ENCODE peak calls at places on chromosomes 16 and 17, in seven cellular contexts. P, Q, D, Z, L, F and T are unnamed samples.
A peak's percentile ranks its signal among the peaks of the same experiment; 100 is the strongest.

GRCh38 chr17:48547839-48548686 is 3.2 kb upstream of the HOXB2 start:
- DNase-seq in F (no peak), Q (no peak), D (no peak), P (no peak), Z (no peak), L (peak; percentile 51), T (no peak)

GRCh38 chr17:39753514-39754160 is 15.9 kb downstream of the GRB7 start:
- DNase-seq in F (no peak), D (peak; percentile 55), P (no peak), Z (peak; percentile 66), Q (no peak), L (peak; percentile 78), T (peak; percentile 64)

GRCh38 chr16:29834079-29834478 is 13.8 kb downstream of the MVP start:
- DNase-seq in F (no peak), L (no peak), P (no peak), Q (no peak), D (no peak), Z (no peak), T (no peak)

GRCh38 chr17:7228920-7229319 is 5.4 kb downstream of the DVL2 start:
- DNase-seq in D (no peak), Q (no peak), Z (no peak), F (no peak), L (no peak), P (no peak), T (no peak)

GRCh38 chr16:3013491-3013951 is 798 bp downstream of the CLDN9 start:
- DNase-seq in Q (no peak), P (no peak), F (no peak), L (no peak), Z (no peak), D (no peak), T (no peak)

GRCh38 chr16:59108374-59108773 is 374.3 kb upstream of the GOT2 start:
- DNase-seq in Q (no peak), D (no peak), L (no peak), F (no peak), P (no peak), Z (no peak), T (no peak)

GRCh38 chr17:30238387-30239088 is 3.0 kb upstream of the SLC6A4 start:
- DNase-seq in Q (no peak), D (no peak), L (no peak), F (no peak), P (no peak), Z (no peak), T (no peak)

GRCh38 chr16:58127033-58127556 is 2.1 kb downstream of the CFAP20 start:
- DNase-seq in L (no peak), Q (no peak), P (no peak), F (no peak), D (no peak), Z (no peak), T (no peak)

GRCh38 chr17:39125143-39125875 is 26.1 kb downstream of the PLXDC1 start:
- DNase-seq in L (no peak), Z (no peak), P (no peak), D (no peak), Q (no peak), F (no peak), T (no peak)

GRCh38 chr17:8123695-8124349 is at the start of gene HES7:
- DNase-seq in L (no peak), P (no peak), F (no peak), Q (no peak), Z (peak; percentile 33), D (peak; percentile 39), T (no peak)

GRCh38 chr16:53291757-53292392 is 142.4 kb upstream of the RBL2 start:
- DNase-seq in P (no peak), F (no peak), Z (no peak), Q (no peak), L (no peak), D (no peak), T (no peak)

GRCh38 chr16:35198223-35199199 is 1739.1 kb downstream of the TP53TG3F start:
- DNase-seq in Z (no peak), D (no peak), L (no peak), P (no peak), Q (no peak), F (no peak), T (no peak)

GRCh38 chr16:57648590-57649442 is 19.3 kb upstream of the ADGRG3 start:
- DNase-seq in Q (peak; percentile 69), Z (peak; percentile 70), D (peak; percentile 77), F (peak; percentile 69), P (peak; percentile 93), L (peak; percentile 69), T (peak; percentile 72)

GRCh38 chr17:78383725-78384471 is 5.4 kb downstream of the PGS1 start:
- DNase-seq in F (peak; percentile 85), L (peak; percentile 74), D (peak; percentile 52), Q (peak; percentile 68), P (no peak), Z (peak; percentile 70), T (peak; percentile 68)

GRCh38 chr16:65353183-65353582 is 231.3 kb upstream of the CDH11 start:
- DNase-seq in L (no peak), D (no peak), P (no peak), Q (no peak), F (no peak), Z (no peak), T (no peak)

GRCh38 chr16:68229431-68230175 is 6.3 kb downstream of the ESRP2 start:
- DNase-seq in Z (peak; percentile 29), F (no peak), Q (peak; percentile 51), P (peak; percentile 58), D (no peak), L (peak; percentile 18), T (no peak)

GRCh38 chr17:4617090-4617489 is 24.4 kb downstream of the ALOX15 start:
- DNase-seq in P (no peak), D (no peak), Z (no peak), Q (no peak), F (no peak), L (no peak), T (no peak)

GRCh38 chr17:1735418-1735817 is 7.3 kb upstream of the SERPINF2 start:
- DNase-seq in Q (no peak), L (no peak), F (no peak), P (no peak), Z (no peak), D (no peak), T (no peak)

GRCh38 chr17:6366144-6366755 is 68.7 kb downstream of the AIPL1 start:
- DNase-seq in P (no peak), Z (no peak), L (no peak), Q (no peak), D (no peak), F (no peak), T (no peak)

GRCh38 chr17:72789711-72790110 is 302.8 kb downstream of the SLC39A11 start:
- DNase-seq in F (no peak), Z (no peak), L (no peak), P (no peak), Q (no peak), D (no peak), T (no peak)

GRCh38 chr17:80696456-80696855 is 151.8 kb downstream of the RPTOR start:
- DNase-seq in D (no peak), Z (no peak), F (no peak), P (no peak), L (no peak), Q (no peak), T (no peak)

GRCh38 chr17:39200957-39201510 is 951 bp downstream of the RPL19 start:
- DNase-seq in Z (no peak), L (no peak), F (no peak), P (no peak), Q (no peak), D (peak; percentile 15), T (no peak)

GRCh38 chr17:50272246-50272645 is 2.0 kb upstream of the TMEM92 start:
- DNase-seq in Z (no peak), L (no peak), Q (peak; percentile 45), P (no peak), D (no peak), F (no peak), T (no peak)

GRCh38 chr17:74566132-74566753 is 1.1 kb downstream of the CD300H start:
- DNase-seq in Q (no peak), F (no peak), L (peak; percentile 22), D (no peak), P (peak; percentile 51), Z (no peak), T (no peak)
- TF ChIP-seq CTCF in Q (peak; percentile 27), F (peak; percentile 44), L (peak; percentile 42), D (peak; percentile 21), P (peak; percentile 68), Z (peak; percentile 45), T (peak; percentile 54)

DNA sequence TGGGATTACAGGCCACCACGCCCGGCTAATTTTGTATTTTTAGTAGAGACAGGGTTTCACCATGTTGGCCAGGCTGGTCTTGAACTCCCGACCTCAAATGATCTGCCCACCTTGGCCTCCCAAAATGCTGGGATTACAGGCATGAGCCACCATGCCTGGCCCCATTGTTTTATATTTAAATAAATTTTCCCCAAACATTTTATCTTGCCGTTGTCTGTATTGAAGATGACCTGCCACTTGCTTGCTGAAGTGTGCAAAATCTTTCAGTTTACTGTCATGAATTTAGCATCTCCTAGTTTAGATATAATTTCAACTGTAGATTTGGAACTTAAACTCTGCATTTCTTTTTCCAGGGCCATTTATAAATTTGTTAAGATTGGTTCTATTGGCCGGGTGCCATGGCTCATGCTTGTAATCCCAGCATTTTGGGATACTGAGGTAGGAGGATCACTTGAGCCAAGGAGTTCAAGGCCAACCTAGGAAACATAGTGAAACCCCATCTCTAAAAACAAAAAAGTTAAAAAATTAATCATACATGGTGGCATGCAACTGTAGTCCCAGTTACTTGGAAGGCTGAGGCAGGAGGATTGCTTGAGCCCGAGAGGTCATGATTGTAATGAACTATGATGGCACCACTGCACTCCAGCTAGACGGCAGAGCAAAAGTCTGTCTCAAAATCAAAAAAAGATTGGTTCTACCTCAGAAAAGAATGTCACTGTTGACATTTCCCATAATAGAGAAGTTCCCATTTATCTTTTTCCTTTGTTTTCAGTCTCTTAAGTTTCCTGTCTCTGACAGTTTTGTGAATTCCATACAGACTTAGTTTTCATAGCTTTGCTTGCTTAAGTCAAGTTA is 84.4 kb downstream of the VMP1 start:
- DNase-seq in Q (no peak), L (no peak), P (no peak), Z (no peak), F (no peak), D (no peak), T (no peak)
- H3K27ac ChIP-seq in Q (no peak overlapping the region), L (no peak overlapping the region), P (peak overlapping the region; percentile 94), Z (peak overlapping the region; percentile 46), F (peak overlapping the region; percentile 30), D (peak overlapping the region; percentile 47), T (peak overlapping the region; percentile 18)

GRCh38 chr17:13792314-13792713 is 190.6 kb upstream of the HS3ST3A1 start:
- DNase-seq in Q (no peak), F (no peak), D (no peak), Z (peak; percentile 28), P (no peak), L (no peak), T (no peak)
- TF ChIP-seq CTCF in Q (no peak), F (no peak), D (no peak), Z (no peak), P (no peak), L (no peak), T (no peak)

GRCh38 chr16:54651851-54652770 is 278.6 kb upstream of the IRX5 start:
- DNase-seq in F (no peak), P (no peak), D (no peak), Z (no peak), Q (no peak), L (no peak), T (no peak)
- H3K27ac ChIP-seq in F (no peak overlapping the region), P (no peak overlapping the region), D (no peak overlapping the region), Z (no peak overlapping the region), Q (no peak overlapping the region), L (no peak overlapping the region), T (no peak overlapping the region)